ENCODE peak calls at places on chromosomes 3 and 15, in seven cellular contexts. S is IMR-90, L is mesendoderm, Z is brain microvascular endothelial cell, C is transverse colon, V is cardiac muscle cell, O is lower lobe of right lung. K is an unnamed sample. For H3K27me3, the result is how much of the 10 kb centered on the place peaks cover.

GRCh38 chr15:29698030-29698701 is 124.1 kb downstream of the TJP1 start:
- DNase-seq in S (peak), L (peak), Z (peak), C (no peak), V (peak), O (no peak), K (peak)

GRCh38 chr3:12984023-12984823 is 89.0 kb downstream of the IQSEC1 start:
- DNase-seq in S (peak), L (peak), Z (peak), C (peak), V (peak), O (no peak), K (no peak)

GRCh38 chr3:50675179-50676030 is 678 bp downstream of the DOCK3 start:
- DNase-seq in S (no peak), L (peak), Z (no peak), C (peak), V (no peak), O (peak), K (no peak)

GRCh38 chr3:146561879-146562278 is 17.5 kb upstream of the PLSCR1 start:
- DNase-seq in S (no peak), L (no peak), Z (no peak), C (no peak), V (no peak), O (no peak), K (no peak)

GRCh38 chr3:119636194-119636593 is 24.2 kb downstream of the POPDC2 start:
- DNase-seq in S (peak), L (no peak), Z (no peak), C (no peak), V (peak), O (no peak), K (no peak)

GRCh38 chr3:9945358-9945757 is 6.8 kb downstream of the PRRT3 start:
- DNase-seq in S (no peak), L (no peak), Z (no peak), C (no peak), V (no peak), O (no peak), K (no peak)

GRCh38 chr15:99442268-99442897 is 123.4 kb upstream of the MEF2A start:
- DNase-seq in S (peak), L (peak), Z (peak), C (peak), V (peak), O (no peak), K (peak)

GRCh38 chr15:71082803-71083202 is 32.5 kb upstream of the THSD4 start:
- DNase-seq in S (no peak), L (no peak), Z (no peak), C (no peak), V (no peak), O (no peak), K (no peak)

GRCh38 chr15:81268881-81269601 is 54.9 kb downstream of the STARD5 start:
- DNase-seq in S (no peak), L (no peak), Z (no peak), C (no peak), V (no peak), O (no peak), K (no peak)

GRCh38 chr3:156433910-156434309 is 121.0 kb downstream of the SSR3 start:
- DNase-seq in S (peak), L (no peak), Z (peak), C (no peak), V (peak), O (no peak), K (no peak)

DNA sequence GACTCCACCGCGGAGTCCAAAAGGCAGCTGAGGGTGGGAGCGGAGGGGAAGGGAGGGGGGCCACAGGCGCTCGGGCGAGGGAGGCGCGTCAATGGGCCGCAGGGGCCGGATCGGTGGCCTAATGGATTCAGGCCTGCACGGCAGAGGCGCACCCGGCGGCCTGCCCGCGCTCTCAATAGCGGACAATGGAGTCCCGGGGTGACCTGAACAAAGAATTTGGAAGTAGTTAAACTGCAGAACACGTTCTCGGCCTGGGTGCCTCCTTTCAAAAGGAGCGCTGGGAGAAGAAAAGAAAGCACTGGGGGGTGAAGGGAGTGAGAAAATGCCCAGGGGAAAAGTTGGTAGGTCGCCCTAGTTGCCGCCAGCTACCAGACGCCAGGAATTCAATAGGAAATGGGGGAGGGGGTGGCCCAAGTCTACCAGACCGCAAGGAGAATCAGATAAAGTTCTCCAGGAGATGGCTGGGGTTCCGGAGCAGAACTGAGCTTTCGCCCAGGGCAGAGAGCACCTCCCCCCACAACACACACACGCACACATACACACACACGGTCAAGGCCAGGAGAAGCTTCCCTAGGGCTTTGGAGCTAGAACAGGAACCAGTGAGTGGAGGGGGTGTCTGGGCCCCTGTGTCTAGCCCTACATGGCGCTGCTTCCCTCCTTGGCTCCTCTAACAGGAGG is 25.8 kb upstream of the POLG start:
- DNase-seq in S (no peak), L (peak), Z (no peak), C (no peak), V (no peak), O (no peak), K (no peak)
- H3K27me3 ChIP-seq in S (half or more), L (half or more), Z (half or more), C (half or more), V (half or more), O (half or more), K (half or more)

DNA sequence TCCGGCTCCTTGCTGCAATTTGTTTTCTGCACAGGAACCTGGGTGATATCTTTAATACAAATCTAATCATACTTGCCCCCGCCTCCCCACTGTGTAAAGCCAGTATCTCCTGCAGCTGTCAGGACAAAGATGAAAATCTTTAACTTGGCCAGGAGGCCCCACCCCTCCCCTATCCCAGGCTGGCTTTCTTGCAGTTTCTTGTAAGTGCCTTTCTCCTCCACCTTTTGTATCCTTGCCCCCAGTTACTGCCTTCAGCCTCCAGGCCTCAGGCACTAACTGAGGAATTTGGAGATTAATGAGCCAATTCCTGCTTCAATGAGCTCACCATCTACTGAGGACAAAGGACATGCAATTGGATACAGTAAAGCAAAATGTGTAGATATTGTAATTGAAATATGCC is 6.5 kb downstream of the GCSAM start:
- DNase-seq in S (peak), L (peak), Z (no peak), C (no peak), V (peak), O (no peak), K (no peak)
- H3K27ac ChIP-seq in S (no peak), L (no peak), Z (no peak), C (no peak), V (no peak), O (no peak), K (no peak)

GRCh38 chr15:60022379-60022741 is 18.2 kb downstream of the FOXB1 start:
- DNase-seq in S (no peak), L (peak), Z (no peak), C (no peak), V (no peak), O (no peak), K (no peak)
- H3K27me3 ChIP-seq in S (under half), L (under half), Z (under half), C (under half), V (under half), O (under half), K (under half)

DNA sequence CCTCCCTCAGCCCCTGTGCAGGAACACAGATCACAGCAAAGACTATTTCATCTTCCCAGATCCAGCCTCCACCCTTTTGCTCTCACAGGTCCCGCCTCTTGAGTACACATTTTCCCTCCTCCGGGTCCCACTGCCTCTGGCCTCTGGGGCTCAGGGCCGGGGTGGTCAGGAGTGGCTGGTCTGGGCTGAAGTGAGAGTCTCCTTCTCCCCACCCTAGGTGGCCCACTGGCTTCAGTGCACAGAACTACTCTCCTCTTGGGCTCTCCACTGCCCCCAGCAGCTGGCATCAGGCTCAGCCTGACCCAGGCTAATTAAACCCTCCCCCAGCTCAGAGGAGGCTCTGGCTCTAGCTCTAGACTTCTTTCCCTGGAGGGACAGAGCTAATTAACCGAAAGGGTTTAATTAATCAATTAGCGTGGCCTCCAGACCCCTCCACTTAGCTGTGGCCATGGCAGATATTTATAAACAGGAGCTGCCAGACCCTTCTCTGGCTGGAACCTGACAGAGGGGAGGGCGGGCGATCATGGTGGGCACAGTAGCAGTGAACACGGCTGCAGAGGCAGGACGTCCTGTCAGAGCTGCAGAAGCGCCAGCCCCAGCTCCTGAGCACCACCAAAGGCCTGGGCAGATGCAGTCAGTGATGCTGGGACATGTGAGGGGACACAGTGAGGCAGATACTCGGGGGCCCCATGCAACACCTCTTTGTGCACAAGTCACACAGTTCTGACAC is 15.1 kb downstream of the DUSP7 start:
- DNase-seq in S (no peak), L (peak), Z (no peak), C (no peak), V (no peak), O (no peak), K (no peak)
- H3K27ac ChIP-seq in S (no peak), L (no peak), Z (no peak), C (no peak), V (no peak), O (peak), K (no peak)

GRCh38 chr3:127170794-127171193 is 22.1 kb upstream of the PRR23E start:
- DNase-seq in S (peak), L (peak), Z (peak), C (no peak), V (peak), O (no peak), K (no peak)
- H3K27me3 ChIP-seq in S (under half), L (under half), Z (under half), C (under half), V (under half), O (under half), K (under half)

GRCh38 chr3:2883292-2883691 is 226.9 kb downstream of the IL5RA start:
- DNase-seq in S (no peak), L (no peak), Z (no peak), C (no peak), V (no peak), O (no peak), K (no peak)
- H3K27ac ChIP-seq in S (no peak), L (no peak), Z (no peak), C (no peak), V (no peak), O (no peak), K (no peak)